ENCODE peak calls at places on chromosomes 3 and 15, in six cellular contexts. R is A549, I is endothelial cell of umbilical vein, N is HepG2, Z is GM12878, C is K562. Q is an unnamed sample.

GRCh38 chr3:193701896-193702644 is 109.1 kb downstream of the OPA1 start:
- DNase-seq in R (no peak), I (no peak), N (no peak), Z (peak), C (no peak), Q (peak)

GRCh38 chr15:77819271-77819806 is 186.6 kb upstream of the LINGO1 start:
- DNase-seq in R (peak), I (no peak), N (no peak), Z (no peak), C (no peak), Q (no peak)

GRCh38 chr3:107831590-107831989 is 259.2 kb downstream of the CD47 start:
- DNase-seq in R (no peak), I (no peak), N (no peak), Z (no peak), C (no peak), Q (no peak)

GRCh38 chr3:172646439-172647015 is 64.3 kb downstream of the NCEH1 start:
- DNase-seq in R (no peak), I (peak), N (no peak), Z (no peak), C (peak), Q (no peak)

GRCh38 chr15:62964251-62964650 is 78.3 kb upstream of the TPM1 start:
- DNase-seq in R (no peak), I (no peak), N (no peak), Z (no peak), C (no peak), Q (no peak)

GRCh38 chr3:8713901-8714759 is 19.5 kb upstream of the CAV3 start:
- DNase-seq in R (peak), I (no peak), N (peak), Z (no peak), C (peak), Q (no peak)

GRCh38 chr3:179694731-179695130 is 41.9 kb downstream of the USP13 start:
- DNase-seq in R (no peak), I (no peak), N (no peak), Z (no peak), C (no peak), Q (no peak)

GRCh38 chr15:44130778-44131177 is 64.3 kb downstream of the FRMD5 start:
- DNase-seq in R (no peak), I (no peak), N (no peak), Z (no peak), C (no peak), Q (no peak)

GRCh38 chr3:114974387-114974786 is 172.7 kb downstream of the ZBTB20 start:
- DNase-seq in R (no peak), I (no peak), N (no peak), Z (no peak), C (no peak), Q (no peak)

GRCh38 chr15:92393287-92393993 is at the start of gene ST8SIA2:
- DNase-seq in R (no peak), I (peak), N (no peak), Z (no peak), C (no peak), Q (no peak)

GRCh38 chr15:62928242-62928995 is 114.1 kb upstream of the TPM1 start:
- DNase-seq in R (peak), I (peak), N (peak), Z (no peak), C (peak), Q (no peak)

GRCh38 chr3:49173116-49173791 is 1.9 kb downstream of the KLHDC8B start:
- DNase-seq in R (no peak), I (peak), N (peak), Z (no peak), C (peak), Q (no peak)

GRCh38 chr15:76342382-76343201 is 6.0 kb downstream of the ISL2 start:
- DNase-seq in R (no peak), I (no peak), N (no peak), Z (no peak), C (no peak), Q (no peak)

GRCh38 chr3:174023445-174023844 is 625.9 kb downstream of the NLGN1 start:
- DNase-seq in R (no peak), I (no peak), N (no peak), Z (no peak), C (no peak), Q (no peak)

GRCh38 chr15:40282870-40283614 is at the start of gene ANKRD63:
- DNase-seq in R (peak), I (peak), N (no peak), Z (no peak), C (peak), Q (peak)

GRCh38 chr3:150811984-150812383 is 49.0 kb upstream of the SIAH2 start:
- DNase-seq in R (no peak), I (no peak), N (no peak), Z (no peak), C (no peak), Q (no peak)

GRCh38 chr3:127746400-127747057 is 73.8 kb downstream of the ABTB1 start:
- DNase-seq in R (peak), I (no peak), N (no peak), Z (no peak), C (no peak), Q (no peak)

GRCh38 chr3:191358929-191359328 is 28.6 kb upstream of the UTS2B start:
- DNase-seq in R (no peak), I (no peak), N (no peak), Z (no peak), C (no peak), Q (no peak)

GRCh38 chr3:164465172-164465571 is 613.1 kb downstream of the SI start:
- DNase-seq in R (peak), I (no peak), N (no peak), Z (no peak), C (no peak), Q (no peak)

GRCh38 chr3:69890094-69890493 is 109.4 kb upstream of the SAMMSON start:
- DNase-seq in R (no peak), I (peak), N (no peak), Z (no peak), C (no peak), Q (no peak)

GRCh38 chr3:49647741-49648140 is 26.4 kb upstream of the APEH start:
- DNase-seq in R (no peak), I (no peak), N (no peak), Z (no peak), C (no peak), Q (peak)

GRCh38 chr3:189937302-189938255 is 183.1 kb downstream of the P3H2 start:
- DNase-seq in R (peak), I (peak), N (no peak), Z (no peak), C (no peak), Q (no peak)

GRCh38 chr3:156406393-156406792 is 148.5 kb downstream of the SSR3 start:
- DNase-seq in R (no peak), I (no peak), N (no peak), Z (no peak), C (no peak), Q (no peak)

GRCh38 chr3:59660376-59660775 is 610.6 kb upstream of the CFAP20DC start:
- DNase-seq in R (no peak), I (no peak), N (no peak), Z (no peak), C (no peak), Q (no peak)

GRCh38 chr15:35127717-35128116 is 42.6 kb upstream of the NANOGP8 start:
- DNase-seq in R (no peak), I (no peak), N (no peak), Z (no peak), C (no peak), Q (no peak)

GRCh38 chr15:75229191-75230015 is 27.7 kb downstream of the C15orf39 start:
- DNase-seq in R (no peak), I (no peak), N (no peak), Z (no peak), C (no peak), Q (no peak)

GRCh38 chr15:75230016-75230343 is 28.2 kb upstream of the GOLGA6C start:
- DNase-seq in R (no peak), I (no peak), N (no peak), Z (no peak), C (no peak), Q (no peak)

GRCh38 chr15:75227663-75228280 is 26.1 kb downstream of the C15orf39 start:
- DNase-seq in R (no peak), I (no peak), N (no peak), Z (no peak), C (no peak), Q (no peak)

GRCh38 chr15:75230524-75231371 is 27.4 kb upstream of the GOLGA6C start:
- DNase-seq in R (no peak), I (no peak), N (no peak), Z (no peak), C (no peak), Q (peak)

GRCh38 chr15:75228787-75229186 is 27.1 kb downstream of the C15orf39 start:
- DNase-seq in R (no peak), I (no peak), N (no peak), Z (no peak), C (no peak), Q (no peak)
- TF ChIP-seq MYC in R (no peak), I (no peak), N (no peak), Z (no peak), C (no peak), Q (no peak)

GRCh38 chr3:129822679-129823078 is 70.8 kb downstream of the TMCC1 start:
- DNase-seq in R (no peak), I (no peak), N (no peak), Z (no peak), C (no peak), Q (peak)
- TF ChIP-seq MYC in R (no peak), I (no peak), N (no peak), Z (no peak), C (no peak), Q (no peak)

GRCh38 chr3:31789429-31789828 is 191.6 kb downstream of the OSBPL10 start:
- DNase-seq in R (no peak), I (no peak), N (no peak), Z (no peak), C (no peak), Q (no peak)

GRCh38 chr3:31790516-31791148 is 190.4 kb downstream of the OSBPL10 start:
- DNase-seq in R (no peak), I (no peak), N (no peak), Z (no peak), C (no peak), Q (no peak)

DNA sequence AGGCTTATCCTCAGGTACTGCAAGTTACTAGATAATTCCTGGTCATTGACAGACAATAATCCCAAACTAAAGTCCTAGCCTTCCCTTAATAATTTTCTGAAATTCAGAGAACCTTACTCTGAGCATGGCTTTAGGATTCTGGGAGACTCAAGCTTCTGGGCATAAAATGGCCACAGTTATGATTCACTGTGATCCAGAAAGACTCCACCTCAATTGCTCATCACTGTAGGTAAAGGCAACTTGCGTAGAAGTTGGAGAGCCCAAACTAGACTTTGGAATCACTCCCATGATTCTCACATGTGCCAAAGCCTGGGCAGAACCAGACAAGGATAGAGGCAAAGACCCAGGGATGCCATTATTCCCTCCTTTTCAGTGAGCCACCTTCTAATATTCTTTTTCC is 195.3 kb downstream of the OSBPL10 start:
- DNase-seq in R (no peak), I (no peak), N (no peak), Z (no peak), C (no peak), Q (no peak)
- TF ChIP-seq MYC in R (no peak), I (no peak), N (no peak), Z (no peak), C (no peak), Q (no peak)

GRCh38 chr15:25768271-25768670 is 94.9 kb downstream of the ATP10A start:
- DNase-seq in R (no peak), I (no peak), N (no peak), Z (no peak), C (no peak), Q (no peak)
- TF ChIP-seq MYC in R (no peak), I (no peak), N (no peak), Z (no peak), C (no peak), Q (no peak)

GRCh38 chr3:160673188-160673587 is 3.8 kb upstream of the ARL14 start:
- DNase-seq in R (no peak), I (no peak), N (no peak), Z (no peak), C (no peak), Q (no peak)

GRCh38 chr3:160675566-160676124 is 1.3 kb upstream of the ARL14 start:
- DNase-seq in R (no peak), I (peak), N (no peak), Z (no peak), C (no peak), Q (no peak)

GRCh38 chr3:160678447-160678846 is 1.5 kb downstream of the ARL14 start:
- DNase-seq in R (no peak), I (peak), N (peak), Z (no peak), C (no peak), Q (no peak)

GRCh38 chr3:160677459-160677901 is 520 bp downstream of the ARL14 start:
- DNase-seq in R (peak), I (peak), N (no peak), Z (no peak), C (no peak), Q (no peak)

DNA sequence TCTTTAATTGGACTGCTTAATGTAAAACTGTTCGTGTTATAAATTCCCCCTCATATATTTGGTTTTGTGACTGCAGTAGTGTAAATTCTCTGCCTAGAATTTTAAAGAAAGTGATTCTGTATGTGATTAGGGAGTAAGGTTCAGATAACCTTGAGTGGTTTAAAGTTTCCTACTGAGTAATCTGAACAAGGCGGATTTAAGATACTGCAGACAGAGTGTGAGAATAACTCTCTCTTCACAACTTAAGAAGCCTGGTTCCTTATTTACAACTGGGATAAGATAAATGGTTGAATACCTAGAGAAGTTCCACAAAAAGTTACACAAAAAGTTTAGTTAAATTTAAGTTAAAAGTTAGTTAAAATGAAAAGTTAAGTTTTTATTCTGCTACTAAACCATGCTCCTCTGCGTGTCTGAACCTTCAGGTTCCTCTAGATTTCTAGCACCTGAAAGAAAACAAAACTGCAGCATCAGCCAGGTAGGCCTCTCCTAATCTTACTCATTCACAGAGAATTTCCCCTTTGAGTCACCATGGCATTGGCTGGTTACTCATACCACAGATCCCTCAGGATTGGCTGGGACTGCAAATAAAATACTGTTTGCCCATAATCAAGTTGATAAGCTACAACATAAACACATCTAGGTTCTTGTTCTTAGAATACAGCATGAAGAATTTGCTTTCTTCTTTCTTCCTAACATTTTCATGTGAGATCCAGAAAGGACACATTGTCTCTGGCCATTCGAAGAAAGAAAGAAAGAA is at the start of gene ARL14:
- DNase-seq in R (peak), I (peak), N (peak), Z (no peak), C (no peak), Q (no peak)
- TF ChIP-seq MYC in R (no peak), I (no peak), N (no peak), Z (no peak), C (no peak), Q (no peak)